ENCODE peak calls at places on chromosomes 2 and 18, in ten cellular contexts. X is uterus, P is K562, J is adrenal gland, O is suprapubic skin, V is esophagus squamous epithelium, H is A549, Z is breast epithelium, N is stomach, F is Peyer's patch. E is an unnamed sample.

GRCh38 chr2:229129738-229130371 is 141.2 kb downstream of the PID1 start:
- DNase-seq in P (no peak), H (no peak), O (no peak), Z (no peak), J (peak; percentile 60), V (no peak), F (peak; percentile 69), X (no peak), N (no peak), E (no peak)

GRCh38 chr2:54634012-54634411 is 89.5 kb upstream of the EML6 start:
- DNase-seq in J (no peak), H (no peak), P (no peak), N (no peak), X (no peak), Z (no peak), V (no peak), O (no peak), F (no peak), E (no peak)

GRCh38 chr2:84703831-84704230 is 177.1 kb downstream of the TRABD2A start:
- DNase-seq in J (no peak), O (no peak), V (no peak), P (no peak), X (no peak), F (no peak), H (no peak), N (no peak), Z (no peak), E (no peak)

GRCh38 chr2:182144039-182144779 is 158.6 kb downstream of the PPP1R1C start:
- DNase-seq in X (no peak), H (no peak), P (no peak), V (no peak), Z (no peak), J (no peak), N (no peak), F (no peak), O (no peak), E (no peak)

GRCh38 chr2:241412144-241412543 is 56.1 kb downstream of the FARP2 start:
- DNase-seq in P (peak; percentile 79), X (no peak), V (no peak), N (no peak), F (no peak), H (peak; percentile 12), J (peak; percentile 22), Z (no peak), O (no peak), E (peak; percentile 12)

GRCh38 chr18:49238433-49239042 is 221.9 kb downstream of the DYM start:
- DNase-seq in X (no peak), H (peak; percentile 34), F (no peak), P (peak; percentile 29), V (no peak), Z (no peak), N (no peak), J (no peak), O (no peak), E (no peak)

GRCh38 chr2:30484995-30485394 is 37.9 kb downstream of the LCLAT1 start:
- DNase-seq in P (no peak), F (no peak), Z (no peak), X (no peak), N (no peak), V (no peak), O (no peak), H (no peak), J (no peak), E (no peak)

GRCh38 chr2:121803503-121803902 is 48.1 kb downstream of the TSN start:
- DNase-seq in H (no peak), O (no peak), V (no peak), Z (no peak), J (no peak), F (no peak), X (no peak), P (no peak), N (no peak), E (no peak)

GRCh38 chr18:66124394-66124793 is 373.6 kb downstream of the CDH7 start:
- DNase-seq in O (no peak), F (no peak), N (no peak), P (no peak), X (no peak), V (no peak), Z (no peak), J (no peak), H (peak; percentile 1), E (no peak)
- H3K4me3 ChIP-seq in O (no peak overlapping the region), F (no peak overlapping the region), N (no peak overlapping the region), P (no peak overlapping the region), X (no peak overlapping the region), V (no peak overlapping the region), Z (no peak overlapping the region), J (no peak overlapping the region), H (no peak overlapping the region), E (no peak overlapping the region)

GRCh38 chr2:62466501-62466854 is 39.5 kb downstream of the TMEM17 start:
- DNase-seq in P (no peak), Z (no peak), V (no peak), X (no peak), O (no peak), J (no peak), H (no peak), F (no peak), N (no peak), E (no peak)

GRCh38 chr2:62467100-62467474 is 38.9 kb downstream of the TMEM17 start:
- DNase-seq in F (no peak), Z (no peak), V (no peak), J (no peak), P (no peak), X (no peak), H (no peak), O (no peak), N (no peak), E (no peak)

GRCh38 chr2:62464608-62465007 is 41.4 kb downstream of the TMEM17 start:
- DNase-seq in V (no peak), H (no peak), Z (no peak), F (no peak), J (no peak), N (no peak), P (no peak), O (no peak), X (no peak), E (no peak)

GRCh38 chr2:62465039-62465740 is 40.8 kb downstream of the TMEM17 start:
- DNase-seq in O (no peak), J (no peak), F (no peak), N (no peak), P (no peak), V (no peak), Z (no peak), H (no peak), X (no peak), E (no peak)

DNA sequence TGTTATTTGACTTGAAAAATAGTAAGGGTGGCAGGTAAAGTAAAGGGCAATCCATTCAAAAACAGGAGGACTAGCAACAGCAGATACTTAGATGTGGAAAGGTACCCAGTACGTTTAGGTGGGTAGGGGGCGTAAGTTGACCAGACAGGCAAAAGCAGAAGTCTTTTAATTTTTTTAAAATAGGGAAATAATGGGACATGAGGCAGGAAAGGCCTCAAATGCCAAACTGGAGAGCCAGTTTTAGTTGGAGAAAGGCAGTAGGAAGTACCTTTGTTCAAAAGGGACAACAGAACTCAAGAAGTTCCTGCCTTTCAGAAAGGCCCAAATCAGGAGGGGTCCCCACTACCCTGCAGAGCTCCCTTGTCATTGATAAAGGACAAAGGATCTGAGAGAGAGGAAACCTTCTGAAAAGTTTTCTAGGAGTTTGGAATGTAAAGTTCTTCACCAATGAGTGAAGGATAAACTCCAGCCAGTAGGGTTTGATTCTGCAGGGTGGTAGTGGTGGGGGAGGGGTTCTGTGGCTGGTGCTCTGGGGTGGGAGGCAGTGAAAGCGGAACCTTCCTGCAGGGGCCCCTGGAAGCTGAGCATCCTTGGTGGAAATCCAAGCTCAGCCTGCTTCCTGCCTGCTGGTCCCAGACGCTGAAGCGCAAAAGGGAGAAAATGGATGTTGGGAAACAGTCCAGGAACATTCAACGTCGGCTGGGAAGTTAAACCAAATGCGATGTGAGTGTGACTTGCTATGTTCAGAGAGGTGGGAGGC is 40.1 kb downstream of the TMEM17 start:
- DNase-seq in N (no peak), V (no peak), O (no peak), F (no peak), J (no peak), Z (no peak), X (peak; percentile 29), P (no peak), H (no peak), E (no peak)
- H3K4me1 ChIP-seq in N (no peaks in the 10 kb centered on the region), V (peaks cover 73% of the 10 kb centered on the region), O (peaks cover 51% of the 10 kb centered on the region), F (no peaks in the 10 kb centered on the region), J (no peaks in the 10 kb centered on the region), Z (no peaks in the 10 kb centered on the region), X (no peaks in the 10 kb centered on the region), P (no peaks in the 10 kb centered on the region), H (peaks cover 23% of the 10 kb centered on the region), E (no peaks in the 10 kb centered on the region)

GRCh38 chr2:96527052-96527964 is 9.2 kb upstream of the ARID5A start:
- DNase-seq in N (no peak), X (peak; percentile 69), H (no peak), P (no peak), V (no peak), J (no peak), F (peak; percentile 76), O (no peak), Z (no peak), E (no peak)
- TF ChIP-seq POLR2A in N (no peak), X (no peak), H (no peak), P (no peak), V (no peak), J (no peak), F (no peak), O (no peak), Z (no peak), E (no peak)

GRCh38 chr2:120736955-120737801 is 1.5 kb downstream of the GLI2 start:
- DNase-seq in V (no peak), F (peak; percentile 48), J (no peak), H (peak; percentile 83), X (peak; percentile 72), O (no peak), P (no peak), N (peak; percentile 34), Z (no peak), E (peak; percentile 24)

GRCh38 chr2:120737802-120738516 is 2.3 kb downstream of the GLI2 start:
- DNase-seq in V (no peak), H (peak; percentile 27), O (no peak), X (no peak), Z (no peak), P (no peak), F (peak; percentile 42), J (no peak), N (peak; percentile 71), E (peak; percentile 83)

GRCh38 chr2:120740375-120740764 is 4.7 kb downstream of the GLI2 start:
- DNase-seq in P (no peak), V (no peak), J (no peak), N (no peak), F (no peak), Z (no peak), H (no peak), O (no peak), X (no peak), E (no peak)

GRCh38 chr2:120740765-120741513 is 5.3 kb downstream of the GLI2 start:
- DNase-seq in F (peak; percentile 14), V (no peak), Z (no peak), H (peak; percentile 60), J (no peak), X (no peak), O (no peak), N (no peak), P (no peak), E (no peak)

DNA sequence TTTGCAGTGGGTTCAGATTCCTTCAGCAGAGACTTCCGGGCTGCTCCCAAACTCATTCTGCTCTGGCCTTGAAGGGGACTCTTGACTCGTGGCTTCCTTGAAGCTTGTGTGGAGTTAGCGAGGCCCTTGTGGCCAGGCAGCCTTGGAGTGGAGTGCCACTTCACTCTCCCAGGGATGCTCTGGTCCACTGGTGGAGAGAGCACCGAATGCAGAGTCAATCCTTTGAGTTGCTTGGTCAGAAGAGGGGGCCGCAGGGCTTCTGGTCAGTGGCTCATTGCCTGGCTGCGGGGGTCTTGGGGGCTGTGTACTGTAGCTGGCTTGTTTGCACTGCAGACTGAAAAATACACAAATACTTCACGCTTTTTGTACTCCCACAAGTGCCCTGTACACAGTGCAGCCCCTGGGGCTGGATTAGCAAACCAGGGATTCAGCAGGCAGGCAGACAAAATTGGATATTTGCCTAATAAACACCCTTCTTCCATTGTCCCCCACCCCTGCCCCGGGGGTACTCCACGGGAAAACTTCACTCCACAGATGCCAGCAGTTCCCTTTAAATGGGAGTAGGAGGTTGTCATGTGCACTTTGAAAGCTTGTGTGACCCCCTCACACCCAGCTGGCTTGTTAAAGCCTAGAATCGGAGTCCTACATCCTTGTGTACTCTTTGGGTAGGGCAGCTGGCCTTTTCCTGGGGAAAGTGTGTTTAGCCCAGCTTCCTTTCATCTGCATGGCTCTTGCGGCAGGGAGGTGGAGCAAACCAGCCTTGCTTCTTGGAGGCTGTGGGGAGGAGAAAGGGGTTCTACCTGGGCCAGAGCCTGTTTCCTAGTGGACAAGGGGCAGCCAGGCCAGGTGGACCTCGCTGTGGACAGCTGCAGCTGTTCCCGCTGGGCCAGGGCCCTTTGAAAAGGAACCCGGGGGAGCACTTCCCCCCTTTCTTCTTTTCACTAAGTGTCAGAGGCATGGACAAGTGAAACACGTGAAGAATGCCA is 3.4 kb downstream of the GLI2 start:
- DNase-seq in F (peak; percentile 26), V (no peak), J (no peak), X (no peak), O (no peak), H (peak; percentile 67), N (peak; percentile 57), P (no peak), Z (no peak), E (no peak)
- H3K4me3 ChIP-seq in F (no peak overlapping the region), V (no peak overlapping the region), J (no peak overlapping the region), X (no peak overlapping the region), O (no peak overlapping the region), H (peak overlapping the region; percentile 73), N (no peak overlapping the region), P (no peak overlapping the region), Z (no peak overlapping the region), E (no peak overlapping the region)

E was measured in prostate gland.